ENCODE peak calls at places on chromosomes 5 and 9, in nine cellular contexts. R, B, L, T, I, F, G, C and P are unnamed samples.

GRCh38 chr9:76255781-76256455 is 138.3 kb downstream of the RFK start:
- DNase-seq in L (no peak), T (peak), R (peak), F (peak), I (peak), G (no peak), C (peak), B (no peak), P (no peak)

GRCh38 chr5:108264533-108264932 is 117.4 kb downstream of the FBXL17 start:
- DNase-seq in G (no peak), I (no peak), F (no peak), L (no peak), T (no peak), R (no peak), B (no peak), C (no peak), P (no peak)

GRCh38 chr5:121503111-121503840 is 348.4 kb upstream of the FTMT start:
- DNase-seq in C (no peak), I (peak), F (peak), G (no peak), R (peak), T (no peak), L (no peak), B (no peak), P (peak)

GRCh38 chr5:171806976-171807823 is 21.6 kb downstream of the SMIM23 start:
- DNase-seq in C (peak), T (no peak), F (no peak), G (no peak), L (no peak), I (no peak), B (no peak), R (no peak), P (peak)

GRCh38 chr9:68540712-68541535 is at the start of gene TMEM252:
- DNase-seq in B (no peak), I (no peak), L (no peak), G (no peak), T (no peak), C (no peak), R (peak), F (no peak), P (peak)

GRCh38 chr9:93657331-93658111 is 81.1 kb downstream of the PHF2 start:
- DNase-seq in C (no peak), G (no peak), F (peak), L (no peak), T (no peak), B (no peak), I (no peak), R (no peak), P (no peak)

GRCh38 chr9:124559871-124560270 is 52.7 kb upstream of the NR5A1 start:
- DNase-seq in L (no peak), R (no peak), F (no peak), C (no peak), I (no peak), T (no peak), G (no peak), B (no peak), P (peak)

GRCh38 chr5:143002459-143003327 is 232.5 kb downstream of the ARHGAP26 start:
- DNase-seq in I (no peak), T (peak), L (peak), G (no peak), R (peak), C (peak), B (no peak), F (peak), P (peak)

GRCh38 chr5:10557747-10558295 is 6.0 kb upstream of the ANKRD33B start:
- DNase-seq in L (no peak), F (no peak), G (no peak), T (no peak), B (no peak), R (no peak), I (no peak), C (peak), P (no peak)

GRCh38 chr5:151665584-151665982 is 21.1 kb downstream of the SPARC start:
- DNase-seq in C (no peak), T (no peak), I (no peak), G (no peak), R (no peak), L (no peak), F (no peak), B (no peak), P (no peak)

GRCh38 chr5:61330341-61330878 is 1.6 kb upstream of the ZSWIM6 start:
- DNase-seq in I (no peak), B (no peak), G (no peak), C (peak), F (peak), R (peak), L (no peak), T (no peak), P (peak)

GRCh38 chr5:91288517-91288916 is 94.6 kb downstream of the ARRDC3 start:
- DNase-seq in R (no peak), B (no peak), T (no peak), I (no peak), F (no peak), C (peak), L (no peak), G (no peak), P (no peak)

GRCh38 chr5:127068771-127069330 is 4.5 kb downstream of the C5orf63 start:
- DNase-seq in T (no peak), L (no peak), C (peak), G (no peak), B (no peak), R (no peak), I (no peak), F (no peak), P (no peak)

GRCh38 chr5:67817652-67818051 is 397.9 kb upstream of the PIK3R1 start:
- DNase-seq in G (no peak), I (no peak), C (no peak), R (no peak), F (no peak), L (no peak), B (no peak), T (no peak), P (no peak)

GRCh38 chr5:179163236-179164155 is 103.3 kb downstream of the ZNF354C start:
- DNase-seq in F (peak), T (no peak), L (no peak), C (no peak), B (no peak), R (no peak), G (no peak), I (no peak), P (no peak)

GRCh38 chr9:117546894-117547293 is 132.0 kb upstream of the ASTN2 start:
- DNase-seq in R (peak), B (no peak), I (no peak), C (no peak), G (no peak), L (peak), T (no peak), F (no peak), P (no peak)

GRCh38 chr5:74490814-74491213 is 149.7 kb downstream of the ENC1 start:
- DNase-seq in T (no peak), L (no peak), B (no peak), F (no peak), C (no peak), G (no peak), I (no peak), R (no peak), P (no peak)

GRCh38 chr5:33231935-33232334 is 208.8 kb upstream of the TARS1 start:
- DNase-seq in R (no peak), T (peak), L (no peak), I (no peak), B (no peak), C (peak), G (no peak), F (no peak), P (no peak)

GRCh38 chr5:68848086-68848485 is 245.7 kb upstream of the SLC30A5 start:
- DNase-seq in F (no peak), C (no peak), G (no peak), I (no peak), B (no peak), T (no peak), L (no peak), R (no peak), P (no peak)

GRCh38 chr5:132832612-132833011 is 2.2 kb upstream of the SHROOM1 start:
- DNase-seq in T (no peak), I (no peak), B (no peak), C (no peak), L (no peak), F (no peak), R (no peak), G (no peak), P (no peak)

GRCh38 chr5:58411372-58411771 is 48.5 kb downstream of the PLK2 start:
- DNase-seq in G (no peak), F (no peak), C (no peak), L (no peak), I (no peak), B (no peak), R (no peak), T (no peak), P (peak)

GRCh38 chr9:70466976-70467551 is 52.6 kb upstream of the KLF9 start:
- DNase-seq in I (no peak), C (peak), L (no peak), B (no peak), G (no peak), T (peak), F (no peak), R (no peak), P (no peak)

GRCh38 chr5:102843997-102844396 is 88.9 kb downstream of the PAM start:
- DNase-seq in R (no peak), C (no peak), I (no peak), L (no peak), T (no peak), B (no peak), F (no peak), G (no peak), P (no peak)

GRCh38 chr5:120464627-120465280 is 654 bp downstream of the PRR16 start:
- DNase-seq in R (no peak), G (peak), B (no peak), F (no peak), C (peak), I (peak), T (peak), L (no peak), P (no peak)

GRCh38 chr9:34338664-34339063 is 9.3 kb downstream of the NUDT2 start:
- DNase-seq in L (no peak), C (no peak), F (no peak), R (no peak), B (no peak), G (no peak), I (no peak), T (no peak), P (no peak)

GRCh38 chr5:168128556-168128955 is 162.9 kb upstream of the WWC1 start:
- DNase-seq in L (no peak), R (no peak), F (no peak), T (no peak), G (no peak), C (peak), I (no peak), B (no peak), P (no peak)

GRCh38 chr5:106873558-106873957 is 797.2 kb downstream of the EFNA5 start:
- DNase-seq in I (peak), F (no peak), L (no peak), C (no peak), B (no peak), T (no peak), G (no peak), R (peak), P (no peak)

GRCh38 chr5:80763211-80763610 is 108.4 kb upstream of the DHFR start:
- DNase-seq in I (no peak), R (no peak), G (no peak), T (no peak), F (no peak), L (no peak), B (no peak), C (peak), P (no peak)

GRCh38 chr9:117616436-117616835 is 87.8 kb upstream of the TLR4 start:
- DNase-seq in T (no peak), G (no peak), F (no peak), L (no peak), I (no peak), C (no peak), B (no peak), R (peak), P (no peak)

GRCh38 chr5:42908086-42908485 is 96.4 kb upstream of the SELENOP start:
- DNase-seq in G (no peak), L (no peak), R (no peak), I (no peak), C (no peak), T (no peak), B (no peak), F (no peak), P (no peak)

GRCh38 chr5:79236364-79236969 is 536 bp downstream of the JMY start:
- DNase-seq in R (no peak), B (peak), L (no peak), G (peak), I (no peak), F (no peak), C (no peak), T (no peak), P (peak)

GRCh38 chr5:117738571-117738970 is 1163.9 kb upstream of the SEMA6A start:
- DNase-seq in F (no peak), C (no peak), I (no peak), R (no peak), B (no peak), T (no peak), G (no peak), L (no peak), P (no peak)